ENCODE peak calls at places on chromosomes 4 and X, in four cellular contexts. One of them, this sample, is unnamed.

GRCh38 chr4:38281416-38282071 is 321.3 kb downstream of the PTTG2 start:
- DNase-seq in K562: peak
- DNase-seq in SK-N-SH: no peak
- DNase-seq in WTC11: no peak
- DNase-seq in this sample: no peak

GRCh38 chr4:25098964-25099843 is 61.0 kb downstream of the SEPSECS start:
- DNase-seq in K562: peak
- DNase-seq in SK-N-SH: peak
- DNase-seq in WTC11: no peak
- DNase-seq in this sample: no peak

GRCh38 chrX:11664211-11664888 is 1.4 kb downstream of the ARHGAP6 start:
- DNase-seq in WTC11: peak
- DNase-seq in K562: no peak
- DNase-seq in SK-N-SH: peak
- DNase-seq in this sample: no peak

GRCh38 chr4:154720123-154720522 is 23.7 kb upstream of the LRAT start:
- DNase-seq in K562: no peak
- DNase-seq in SK-N-SH: no peak
- DNase-seq in WTC11: no peak
- DNase-seq in this sample: no peak

GRCh38 chr4:168509786-168510185 is 12.9 kb downstream of the PALLD start:
- DNase-seq in SK-N-SH: no peak
- DNase-seq in WTC11: no peak
- DNase-seq in K562: no peak
- DNase-seq in this sample: no peak

GRCh38 chr4:62117879-62118278 is 917.8 kb downstream of the ADGRL3 start:
- DNase-seq in SK-N-SH: no peak
- DNase-seq in K562: no peak
- DNase-seq in WTC11: no peak
- DNase-seq in this sample: no peak

GRCh38 chr4:88599298-88599697 is 7.0 kb downstream of the HERC3 start:
- DNase-seq in SK-N-SH: no peak
- DNase-seq in WTC11: no peak
- DNase-seq in K562: no peak
- DNase-seq in this sample: no peak

GRCh38 chr4:24630937-24631336 is 46.6 kb upstream of the DHX15 start:
- DNase-seq in WTC11: no peak
- DNase-seq in K562: no peak
- DNase-seq in SK-N-SH: no peak
- DNase-seq in this sample: peak

GRCh38 chrX:31213941-31214340 is 142.1 kb upstream of the FTHL17 start:
- DNase-seq in K562: peak
- DNase-seq in WTC11: peak
- DNase-seq in SK-N-SH: peak
- DNase-seq in this sample: no peak

GRCh38 chr4:184762100-184762499 is 28.2 kb upstream of the CENPU start:
- DNase-seq in K562: no peak
- DNase-seq in WTC11: no peak
- DNase-seq in SK-N-SH: no peak
- DNase-seq in this sample: no peak

GRCh38 chr4:79049840-79050520 is 110.7 kb upstream of the PAQR3 start:
- DNase-seq in WTC11: no peak
- DNase-seq in SK-N-SH: peak
- DNase-seq in K562: no peak
- DNase-seq in this sample: no peak

GRCh38 chr4:87783781-87784180 is 15.6 kb upstream of the IBSP start:
- DNase-seq in WTC11: no peak
- DNase-seq in K562: no peak
- DNase-seq in SK-N-SH: no peak
- DNase-seq in this sample: no peak

GRCh38 chr4:77579406-77580076 is 26.1 kb upstream of the CXCL13 start:
- DNase-seq in K562: no peak
- DNase-seq in SK-N-SH: no peak
- DNase-seq in WTC11: no peak
- DNase-seq in this sample: no peak

GRCh38 chr4:4555916-4556315 is 14.1 kb upstream of the STX18 start:
- DNase-seq in K562: no peak
- DNase-seq in SK-N-SH: no peak
- DNase-seq in WTC11: no peak
- DNase-seq in this sample: peak

GRCh38 chr4:109472343-109472761 is 38.7 kb downstream of the SEC24B start:
- DNase-seq in SK-N-SH: no peak
- DNase-seq in K562: peak
- DNase-seq in WTC11: no peak
- DNase-seq in this sample: no peak

GRCh38 chr4:76570141-76570989 is 135.3 kb downstream of the SHROOM3 start:
- DNase-seq in K562: no peak
- DNase-seq in SK-N-SH: no peak
- DNase-seq in WTC11: no peak
- DNase-seq in this sample: peak

GRCh38 chr4:38752393-38752961 is 30.3 kb downstream of the TLR10 start:
- DNase-seq in SK-N-SH: no peak
- DNase-seq in K562: no peak
- DNase-seq in WTC11: no peak
- DNase-seq in this sample: no peak

GRCh38 chr4:73964862-73965611 is 16.8 kb downstream of the PF4 start:
- DNase-seq in K562: peak
- DNase-seq in WTC11: peak
- DNase-seq in SK-N-SH: no peak
- DNase-seq in this sample: peak

GRCh38 chrX:153725039-153725831 is 579 bp downstream of the ABCD1 start:
- DNase-seq in WTC11: peak
- DNase-seq in K562: no peak
- DNase-seq in SK-N-SH: no peak
- DNase-seq in this sample: no peak

GRCh38 chr4:42547805-42548204 is 109.1 kb downstream of the ATP8A1 start:
- DNase-seq in SK-N-SH: no peak
- DNase-seq in K562: no peak
- DNase-seq in WTC11: no peak
- DNase-seq in this sample: no peak

GRCh38 chrX:120262781-120263719 is 12.4 kb downstream of the ZBTB33 start:
- DNase-seq in K562: no peak
- DNase-seq in SK-N-SH: no peak
- DNase-seq in WTC11: peak
- DNase-seq in this sample: no peak

GRCh38 chrX:112630187-112630586 is 49.6 kb downstream of the LHFPL1 start:
- DNase-seq in K562: no peak
- DNase-seq in WTC11: no peak
- DNase-seq in SK-N-SH: no peak
- DNase-seq in this sample: no peak

GRCh38 chr4:80307183-80307735 is 28.3 kb upstream of the CFAP299 start:
- DNase-seq in SK-N-SH: no peak
- DNase-seq in WTC11: no peak
- DNase-seq in K562: no peak
- DNase-seq in this sample: no peak

GRCh38 chr4:42656986-42657792 is at the start of gene ATP8A1:
- DNase-seq in K562: peak
- DNase-seq in SK-N-SH: peak
- DNase-seq in WTC11: peak
- DNase-seq in this sample: peak

GRCh38 chr4:131534944-131535640 is 1614.0 kb upstream of the PCDH10 start:
- DNase-seq in WTC11: no peak
- DNase-seq in K562: no peak
- DNase-seq in SK-N-SH: no peak
- DNase-seq in this sample: no peak

GRCh38 chr4:142567620-142568451 is 278.3 kb downstream of the INPP4B start:
- DNase-seq in K562: no peak
- DNase-seq in SK-N-SH: no peak
- DNase-seq in WTC11: no peak
- DNase-seq in this sample: no peak

GRCh38 chr4:155597281-155597680 is 69.4 kb upstream of the GUCY1A1 start:
- DNase-seq in SK-N-SH: no peak
- DNase-seq in WTC11: no peak
- DNase-seq in K562: no peak
- DNase-seq in this sample: no peak

GRCh38 chr4:87274803-87275202 is 47.9 kb downstream of the HSD17B13 start:
- DNase-seq in WTC11: no peak
- DNase-seq in K562: no peak
- DNase-seq in SK-N-SH: no peak
- DNase-seq in this sample: no peak

GRCh38 chr4:164301430-164301829 is 452.5 kb upstream of the SMIM31 start:
- DNase-seq in WTC11: no peak
- DNase-seq in K562: no peak
- DNase-seq in SK-N-SH: no peak
- DNase-seq in this sample: no peak

GRCh38 chrX:132216806-132217202 is 2.4 kb downstream of the RAP2C start:
- DNase-seq in SK-N-SH: no peak
- DNase-seq in WTC11: no peak
- DNase-seq in K562: no peak
- DNase-seq in this sample: no peak

GRCh38 chrX:15929231-15929630 is 74.6 kb upstream of the AP1S2 start:
- DNase-seq in WTC11: no peak
- DNase-seq in K562: no peak
- DNase-seq in SK-N-SH: no peak
- DNase-seq in this sample: no peak

GRCh38 chr4:89665662-89666061 is 171.3 kb downstream of the SNCA start:
- DNase-seq in K562: no peak
- DNase-seq in WTC11: no peak
- DNase-seq in SK-N-SH: no peak
- DNase-seq in this sample: no peak

GRCh38 chr4:56976283-56976877 is 1.0 kb downstream of the NOA1 start:
- DNase-seq in WTC11: no peak
- DNase-seq in SK-N-SH: no peak
- DNase-seq in K562: peak
- DNase-seq in this sample: peak
- TF ChIP-seq FOXJ3 in WTC11: no peak
- TF ChIP-seq FOXJ3 in SK-N-SH: no peak
- TF ChIP-seq FOXJ3 in K562: no peak
- TF ChIP-seq FOXJ3 in this sample: no peak

DNA sequence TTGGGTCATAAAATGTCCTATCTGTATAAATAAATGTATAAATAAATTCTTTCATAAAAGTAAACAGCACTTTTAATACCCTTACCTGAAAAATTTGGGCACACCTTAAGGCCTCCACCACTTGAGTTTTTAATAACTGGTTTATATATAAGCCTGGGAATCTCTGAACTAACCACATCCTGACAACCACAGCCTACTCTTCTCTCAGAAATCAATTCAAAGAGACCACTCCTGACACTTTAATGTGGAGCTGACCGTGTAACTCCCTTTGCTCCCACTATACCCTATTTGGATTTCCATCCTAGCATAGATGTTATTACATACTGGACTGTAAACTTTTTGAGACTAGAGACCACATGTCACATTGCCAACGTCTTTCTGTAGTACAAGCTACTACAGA is 3.5 kb downstream of the FBXL5 start:
- DNase-seq in K562: no peak
- DNase-seq in SK-N-SH: no peak
- DNase-seq in WTC11: no peak
- DNase-seq in this sample: no peak
- TF ChIP-seq FOXJ3 in K562: no peak
- TF ChIP-seq FOXJ3 in SK-N-SH: no peak
- TF ChIP-seq FOXJ3 in WTC11: no peak
- TF ChIP-seq FOXJ3 in this sample: no peak

DNA sequence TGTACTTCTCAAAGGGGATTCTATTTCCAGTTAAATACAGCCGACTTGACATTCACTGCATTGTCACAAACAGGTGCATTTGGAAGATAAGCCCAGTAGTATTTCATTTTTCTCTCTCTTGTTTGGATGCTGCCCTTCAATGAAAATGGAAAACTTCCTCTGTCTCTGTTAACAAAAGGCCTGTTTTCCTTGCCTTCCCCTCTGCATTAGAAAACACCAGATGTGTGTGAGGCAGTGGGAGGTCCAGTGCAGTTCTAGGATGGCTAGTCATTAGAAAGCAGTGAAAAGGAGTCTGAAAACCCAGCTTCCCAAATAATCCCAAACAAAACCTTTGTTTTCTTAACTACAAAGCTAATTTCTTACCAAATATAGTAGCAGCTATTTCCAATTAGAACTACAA is 451.9 kb upstream of the RPS6KA3 start:
- DNase-seq in SK-N-SH: no peak
- DNase-seq in K562: no peak
- DNase-seq in WTC11: no peak
- DNase-seq in this sample: no peak
- TF ChIP-seq FOXJ3 in SK-N-SH: no peak
- TF ChIP-seq FOXJ3 in K562: no peak
- TF ChIP-seq FOXJ3 in WTC11: no peak
- TF ChIP-seq FOXJ3 in this sample: no peak

GRCh38 chr4:102578819-102579218 is 77.7 kb downstream of the NFKB1 start:
- DNase-seq in K562: peak
- DNase-seq in SK-N-SH: no peak
- DNase-seq in WTC11: peak
- DNase-seq in this sample: no peak

GRCh38 chr4:102578270-102578669 is 77.1 kb downstream of the NFKB1 start:
- DNase-seq in K562: no peak
- DNase-seq in WTC11: no peak
- DNase-seq in SK-N-SH: no peak
- DNase-seq in this sample: no peak

GRCh38 chr4:102579794-102580462 is 78.8 kb downstream of the NFKB1 start:
- DNase-seq in K562: no peak
- DNase-seq in WTC11: no peak
- DNase-seq in SK-N-SH: no peak
- DNase-seq in this sample: no peak

GRCh38 chr4:102585329-102585728 is 84.2 kb downstream of the NFKB1 start:
- DNase-seq in WTC11: no peak
- DNase-seq in K562: no peak
- DNase-seq in SK-N-SH: no peak
- DNase-seq in this sample: no peak

GRCh38 chr4:102580463-102580842 is 79.3 kb downstream of the NFKB1 start:
- DNase-seq in WTC11: no peak
- DNase-seq in SK-N-SH: no peak
- DNase-seq in K562: no peak
- DNase-seq in this sample: peak
- TF ChIP-seq FOXJ3 in WTC11: no peak
- TF ChIP-seq FOXJ3 in SK-N-SH: no peak
- TF ChIP-seq FOXJ3 in K562: no peak
- TF ChIP-seq FOXJ3 in this sample: no peak

DNA sequence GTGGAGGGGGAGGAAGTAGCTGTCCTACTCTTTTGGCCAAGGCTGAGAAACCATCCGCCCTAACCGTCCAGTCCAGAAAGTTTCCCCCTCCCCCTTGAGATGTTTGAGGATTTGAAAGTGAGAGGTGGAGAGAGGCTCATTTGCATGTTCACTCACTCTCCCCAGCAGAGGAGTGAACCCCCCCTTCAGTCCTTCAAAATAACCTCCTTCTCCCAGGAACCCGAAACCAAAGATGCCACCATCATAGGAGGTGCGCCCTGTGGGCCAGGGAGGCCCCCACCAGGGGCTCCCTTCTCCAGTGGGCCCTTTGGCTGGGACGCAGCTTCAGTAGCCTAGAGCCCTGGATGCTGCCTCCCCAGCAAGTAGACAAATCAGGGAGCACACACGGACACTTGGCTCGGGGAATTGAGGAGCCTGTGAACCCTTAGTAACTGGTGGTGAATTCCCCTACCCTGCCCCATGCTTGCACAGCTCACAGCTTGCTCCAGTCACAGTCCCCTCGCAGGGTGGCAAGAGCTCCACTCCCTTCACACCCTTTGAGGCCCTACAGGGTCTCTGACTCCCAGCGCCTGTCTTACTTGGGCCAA is 25.6 kb downstream of the ELF4 start:
- DNase-seq in WTC11: no peak
- DNase-seq in SK-N-SH: no peak
- DNase-seq in K562: peak
- DNase-seq in this sample: no peak
- TF ChIP-seq FOXJ3 in WTC11: no peak
- TF ChIP-seq FOXJ3 in SK-N-SH: no peak
- TF ChIP-seq FOXJ3 in K562: no peak
- TF ChIP-seq FOXJ3 in this sample: no peak

GRCh38 chr4:6960154-6960553 is 50.5 kb downstream of the TBC1D14 start:
- DNase-seq in SK-N-SH: no peak
- DNase-seq in K562: no peak
- DNase-seq in WTC11: no peak
- DNase-seq in this sample: no peak
- TF ChIP-seq FOXJ3 in SK-N-SH: no peak
- TF ChIP-seq FOXJ3 in K562: no peak
- TF ChIP-seq FOXJ3 in WTC11: no peak
- TF ChIP-seq FOXJ3 in this sample: no peak

This sample was measured in HepG2.